ENCODE peak calls at places on chromosomes 7 and 10, in five cellular contexts. One of them, this sample, is unnamed.

GRCh38 chr7:115300228-115300870 is 378.5 kb downstream of the MDFIC start:
- DNase-seq in Panc1: no peak
- DNase-seq in neural progenitor cell: no peak
- DNase-seq in trophoblast cell: no peak
- DNase-seq in effector memory CD4-positive, alpha-beta T cell: no peak
- DNase-seq in this sample: no peak

GRCh38 chr10:31467791-31468535 is 148.9 kb downstream of the ZEB1 start:
- DNase-seq in Panc1: peak
- DNase-seq in neural progenitor cell: peak
- DNase-seq in trophoblast cell: peak
- DNase-seq in effector memory CD4-positive, alpha-beta T cell: no peak
- DNase-seq in this sample: no peak

GRCh38 chr7:16524332-16524731 is 2.3 kb upstream of the LRRC72 start:
- DNase-seq in Panc1: no peak
- DNase-seq in neural progenitor cell: no peak
- DNase-seq in trophoblast cell: no peak
- DNase-seq in effector memory CD4-positive, alpha-beta T cell: no peak
- DNase-seq in this sample: no peak

GRCh38 chr10:62466590-62466989 is 92.4 kb downstream of the ZNF365 start:
- DNase-seq in Panc1: no peak
- DNase-seq in neural progenitor cell: no peak
- DNase-seq in trophoblast cell: no peak
- DNase-seq in effector memory CD4-positive, alpha-beta T cell: no peak
- DNase-seq in this sample: no peak

GRCh38 chr7:100477871-100478248 is 1.2 kb downstream of the TSC22D4 start:
- DNase-seq in Panc1: no peak
- DNase-seq in neural progenitor cell: no peak
- DNase-seq in trophoblast cell: no peak
- DNase-seq in effector memory CD4-positive, alpha-beta T cell: no peak
- DNase-seq in this sample: peak

GRCh38 chr10:59971915-59972314 is 65.6 kb upstream of the CCDC6 start:
- DNase-seq in Panc1: no peak
- DNase-seq in neural progenitor cell: peak
- DNase-seq in trophoblast cell: peak
- DNase-seq in effector memory CD4-positive, alpha-beta T cell: no peak
- DNase-seq in this sample: peak

GRCh38 chr10:3635697-3636096 is 149.3 kb downstream of the KLF6 start:
- DNase-seq in Panc1: no peak
- DNase-seq in neural progenitor cell: no peak
- DNase-seq in trophoblast cell: peak
- DNase-seq in effector memory CD4-positive, alpha-beta T cell: no peak
- DNase-seq in this sample: no peak

GRCh38 chr7:159065151-159065550 is 79.5 kb downstream of the VIPR2 start:
- DNase-seq in Panc1: no peak
- DNase-seq in neural progenitor cell: no peak
- DNase-seq in trophoblast cell: no peak
- DNase-seq in effector memory CD4-positive, alpha-beta T cell: no peak
- DNase-seq in this sample: no peak

GRCh38 chr7:149558149-149558861 is 60.7 kb upstream of the ZNF746 start:
- DNase-seq in Panc1: peak
- DNase-seq in neural progenitor cell: no peak
- DNase-seq in trophoblast cell: no peak
- DNase-seq in effector memory CD4-positive, alpha-beta T cell: no peak
- DNase-seq in this sample: peak

GRCh38 chr10:79088176-79088575 is 19.4 kb downstream of the ZMIZ1 start:
- DNase-seq in Panc1: no peak
- DNase-seq in neural progenitor cell: no peak
- DNase-seq in trophoblast cell: no peak
- DNase-seq in effector memory CD4-positive, alpha-beta T cell: no peak
- DNase-seq in this sample: no peak

GRCh38 chr7:96636342-96636865 is 73.2 kb downstream of the SEM1 start:
- DNase-seq in Panc1: no peak
- DNase-seq in neural progenitor cell: no peak
- DNase-seq in trophoblast cell: no peak
- DNase-seq in effector memory CD4-positive, alpha-beta T cell: no peak
- DNase-seq in this sample: no peak

GRCh38 chr10:78506614-78507013 is 473.0 kb downstream of the RPS24 start:
- DNase-seq in Panc1: no peak
- DNase-seq in neural progenitor cell: no peak
- DNase-seq in trophoblast cell: no peak
- DNase-seq in effector memory CD4-positive, alpha-beta T cell: no peak
- DNase-seq in this sample: no peak

GRCh38 chr10:53521081-53521480 is 748.5 kb upstream of the MBL2 start:
- DNase-seq in Panc1: no peak
- DNase-seq in neural progenitor cell: no peak
- DNase-seq in trophoblast cell: no peak
- DNase-seq in effector memory CD4-positive, alpha-beta T cell: no peak
- DNase-seq in this sample: no peak

GRCh38 chr7:127667751-127668530 is 15.9 kb downstream of the SND1 start:
- DNase-seq in Panc1: no peak
- DNase-seq in neural progenitor cell: no peak
- DNase-seq in trophoblast cell: no peak
- DNase-seq in effector memory CD4-positive, alpha-beta T cell: no peak
- DNase-seq in this sample: peak

GRCh38 chr7:72493850-72494661 is 81.9 kb upstream of the CALN1 start:
- DNase-seq in Panc1: peak
- DNase-seq in neural progenitor cell: peak
- DNase-seq in trophoblast cell: peak
- DNase-seq in effector memory CD4-positive, alpha-beta T cell: no peak
- DNase-seq in this sample: peak

GRCh38 chr7:155340721-155341120 is 43.0 kb downstream of the INSIG1 start:
- DNase-seq in Panc1: no peak
- DNase-seq in neural progenitor cell: no peak
- DNase-seq in trophoblast cell: no peak
- DNase-seq in effector memory CD4-positive, alpha-beta T cell: no peak
- DNase-seq in this sample: no peak

GRCh38 chr7:71264005-71264404 is 132.1 kb downstream of the GALNT17 start:
- DNase-seq in Panc1: no peak
- DNase-seq in neural progenitor cell: no peak
- DNase-seq in trophoblast cell: no peak
- DNase-seq in effector memory CD4-positive, alpha-beta T cell: no peak
- DNase-seq in this sample: no peak
- H3K4me3 ChIP-seq in Panc1: no peak
- H3K4me3 ChIP-seq in neural progenitor cell: no peak
- H3K4me3 ChIP-seq in trophoblast cell: no peak
- H3K4me3 ChIP-seq in effector memory CD4-positive, alpha-beta T cell: no peak
- H3K4me3 ChIP-seq in this sample: no peak

GRCh38 chr7:143459359-143459758 is 16.1 kb downstream of the TAS2R60 start:
- DNase-seq in Panc1: no peak
- DNase-seq in neural progenitor cell: no peak
- DNase-seq in trophoblast cell: no peak
- DNase-seq in effector memory CD4-positive, alpha-beta T cell: no peak
- DNase-seq in this sample: no peak

GRCh38 chr7:143460585-143460984 is 17.1 kb upstream of the TAS2R41 start:
- DNase-seq in Panc1: no peak
- DNase-seq in neural progenitor cell: no peak
- DNase-seq in trophoblast cell: no peak
- DNase-seq in effector memory CD4-positive, alpha-beta T cell: no peak
- DNase-seq in this sample: no peak

GRCh38 chr7:143456992-143457793 is 13.9 kb downstream of the TAS2R60 start:
- DNase-seq in Panc1: no peak
- DNase-seq in neural progenitor cell: no peak
- DNase-seq in trophoblast cell: no peak
- DNase-seq in effector memory CD4-positive, alpha-beta T cell: no peak
- DNase-seq in this sample: peak

GRCh38 chr7:143455494-143455893 is 12.2 kb downstream of the TAS2R60 start:
- DNase-seq in Panc1: no peak
- DNase-seq in neural progenitor cell: no peak
- DNase-seq in trophoblast cell: no peak
- DNase-seq in effector memory CD4-positive, alpha-beta T cell: no peak
- DNase-seq in this sample: no peak

GRCh38 chr7:143458263-143458662 is 15.0 kb downstream of the TAS2R60 start:
- DNase-seq in Panc1: no peak
- DNase-seq in neural progenitor cell: no peak
- DNase-seq in trophoblast cell: no peak
- DNase-seq in effector memory CD4-positive, alpha-beta T cell: no peak
- DNase-seq in this sample: no peak
- H3K4me3 ChIP-seq in Panc1: no peak
- H3K4me3 ChIP-seq in neural progenitor cell: no peak
- H3K4me3 ChIP-seq in trophoblast cell: no peak
- H3K4me3 ChIP-seq in effector memory CD4-positive, alpha-beta T cell: no peak
- H3K4me3 ChIP-seq in this sample: no peak

DNA sequence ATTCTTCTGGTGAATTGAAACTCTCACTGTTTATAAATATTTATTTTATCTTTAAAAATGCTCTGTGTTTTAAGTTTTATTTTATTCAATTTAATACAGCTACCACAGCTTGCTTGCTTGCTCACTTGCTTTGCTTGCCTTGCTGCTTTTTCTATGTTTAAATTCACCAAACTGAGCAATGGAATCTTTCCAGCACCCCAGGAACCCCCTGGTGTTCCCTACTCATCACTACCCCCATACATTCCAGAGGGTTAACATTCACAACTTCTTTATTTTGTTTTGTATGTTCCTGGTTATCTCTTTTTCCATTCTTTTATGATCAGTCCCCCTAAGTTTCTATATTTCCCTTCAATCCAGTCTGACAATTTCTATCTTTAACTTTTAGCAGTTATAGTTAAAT is 166.5 kb upstream of the COL1A2 start:
- DNase-seq in Panc1: no peak
- DNase-seq in neural progenitor cell: no peak
- DNase-seq in trophoblast cell: no peak
- DNase-seq in effector memory CD4-positive, alpha-beta T cell: no peak
- DNase-seq in this sample: no peak
- H3K4me3 ChIP-seq in Panc1: no peak
- H3K4me3 ChIP-seq in neural progenitor cell: no peak
- H3K4me3 ChIP-seq in trophoblast cell: no peak
- H3K4me3 ChIP-seq in effector memory CD4-positive, alpha-beta T cell: no peak
- H3K4me3 ChIP-seq in this sample: no peak

GRCh38 chr10:119165171-119166110 is at the start of gene SFXN4:
- DNase-seq in Panc1: no peak
- DNase-seq in neural progenitor cell: peak
- DNase-seq in trophoblast cell: peak
- DNase-seq in effector memory CD4-positive, alpha-beta T cell: peak
- DNase-seq in this sample: peak
- H3K4me3 ChIP-seq in Panc1: peak
- H3K4me3 ChIP-seq in neural progenitor cell: peak
- H3K4me3 ChIP-seq in trophoblast cell: peak
- H3K4me3 ChIP-seq in effector memory CD4-positive, alpha-beta T cell: peak
- H3K4me3 ChIP-seq in this sample: peak

This sample was measured in astrocyte of the spinal cord.